ENCODE peak calls at places on chromosomes 12 and 14, in four cellular contexts. N is AG10803, G is body of pancreas, P is AG04449. Z is an unnamed sample.

GRCh38 chr12:45613306-45613705 is 116.2 kb upstream of the ARID2 start:
- DNase-seq in N (peak), G (no peak), P (no peak), Z (no peak)

GRCh38 chr12:43758247-43758727 is 303 bp downstream of the PUS7L start:
- DNase-seq in N (peak), G (peak), P (no peak), Z (no peak)

GRCh38 chr12:10361084-10361483 is 28.8 kb downstream of the KLRK1 start:
- DNase-seq in N (no peak), G (no peak), P (no peak), Z (no peak)

GRCh38 chr14:24426912-24427536 is 2.4 kb downstream of the CBLN3 start:
- DNase-seq in N (no peak), G (peak), P (no peak), Z (no peak)

GRCh38 chr14:75906680-75907280 is 75.0 kb downstream of the TGFB3 start:
- DNase-seq in N (peak), G (peak), P (no peak), Z (no peak)

GRCh38 chr12:127781336-127781735 is 485.6 kb upstream of the TMEM132C start:
- DNase-seq in N (no peak), G (no peak), P (no peak), Z (no peak)

GRCh38 chr12:10211975-10212622 is 578 bp upstream of the GABARAPL1 start:
- DNase-seq in N (peak), G (peak), P (peak), Z (peak)

GRCh38 chr12:28817524-28817923 is 331.6 kb upstream of the FAR2 start:
- DNase-seq in N (no peak), G (no peak), P (no peak), Z (no peak)

GRCh38 chr14:106585692-106586091 is 1059.3 kb downstream of the TMEM121 start:
- DNase-seq in N (no peak), G (no peak), P (no peak), Z (no peak)

GRCh38 chr12:42326466-42327226 is 679 bp downstream of the PPHLN1 start:
- DNase-seq in N (peak), G (no peak), P (peak), Z (no peak)

GRCh38 chr14:88037270-88037669 is 32.3 kb downstream of the GPR65 start:
- DNase-seq in N (no peak), G (no peak), P (no peak), Z (no peak)

GRCh38 chr12:94832780-94833760 is 170.4 kb downstream of the NDUFA12 start:
- DNase-seq in N (no peak), G (no peak), P (peak), Z (no peak)

GRCh38 chr14:71855399-71856036 is 76.7 kb upstream of the RGS6 start:
- DNase-seq in N (peak), G (peak), P (peak), Z (peak)

GRCh38 chr12:105935981-105936380 is 202.8 kb downstream of the NUAK1 start:
- DNase-seq in N (peak), G (no peak), P (no peak), Z (peak)

GRCh38 chr12:57616383-57617101 is 5.3 kb downstream of the ARHGEF25 start:
- DNase-seq in N (peak), G (no peak), P (no peak), Z (peak)

GRCh38 chr12:26156996-26157395 is 32.2 kb upstream of the BHLHE41 start:
- DNase-seq in N (no peak), G (peak), P (no peak), Z (no peak)

GRCh38 chr12:64006211-64006610 is 161.7 kb downstream of the SRGAP1 start:
- DNase-seq in N (peak), G (no peak), P (peak), Z (peak)

GRCh38 chr12:50482566-50482965 is 22.2 kb upstream of the DIP2B start:
- DNase-seq in N (no peak), G (no peak), P (no peak), Z (no peak)

GRCh38 chr14:86153480-86153879 is 623.5 kb downstream of the FLRT2 start:
- DNase-seq in N (no peak), G (no peak), P (no peak), Z (no peak)

GRCh38 chr12:47551426-47551851 is 154.4 kb downstream of the RPAP3 start:
- DNase-seq in N (peak), G (no peak), P (peak), Z (peak)

GRCh38 chr14:95300697-95301526 is 18.8 kb downstream of the CLMN start:
- DNase-seq in N (no peak), G (no peak), P (no peak), Z (no peak)

GRCh38 chr14:68791078-68791983 is 1.5 kb downstream of the ZFP36L1 start:
- DNase-seq in N (peak), G (no peak), P (no peak), Z (no peak)

GRCh38 chr14:73246387-73247150 is 9.3 kb downstream of the PAPLN start:
- DNase-seq in N (no peak), G (no peak), P (no peak), Z (no peak)

GRCh38 chr12:121799175-121799841 is 4.5 kb upstream of the SETD1B start:
- DNase-seq in N (peak), G (peak), P (peak), Z (no peak)

GRCh38 chr12:106760184-106760531 is 14.3 kb upstream of the RIC8B start:
- DNase-seq in N (no peak), G (no peak), P (no peak), Z (no peak)

GRCh38 chr14:101358726-101359125 is 202.6 kb upstream of the DIO3 start:
- DNase-seq in N (no peak), G (no peak), P (no peak), Z (no peak)

GRCh38 chr12:70559390-70559789 is 77.8 kb downstream of the PTPRB start:
- DNase-seq in N (no peak), G (no peak), P (no peak), Z (no peak)

GRCh38 chr14:21093769-21094681 is 4.4 kb downstream of the ZNF219 start:
- DNase-seq in N (no peak), G (no peak), P (no peak), Z (no peak)
- TF ChIP-seq CTCF in N (peak), G (no peak), P (peak), Z (no peak)

GRCh38 chr12:30754383-30754749 is 385 bp downstream of the CAPRIN2 start:
- DNase-seq in N (no peak), G (no peak), P (no peak), Z (no peak)

GRCh38 chr12:30752255-30752654 is 2.5 kb downstream of the CAPRIN2 start:
- DNase-seq in N (no peak), G (no peak), P (no peak), Z (no peak)

GRCh38 chr12:30754750-30755394 is at the start of gene CAPRIN2:
- DNase-seq in N (peak), G (peak), P (peak), Z (peak)

GRCh38 chr12:30753761-30754382 is 879 bp downstream of the CAPRIN2 start:
- DNase-seq in N (peak), G (no peak), P (no peak), Z (no peak)

GRCh38 chr12:30753233-30753632 is 1.5 kb downstream of the CAPRIN2 start:
- DNase-seq in N (peak), G (no peak), P (no peak), Z (no peak)
- H3K4me3 ChIP-seq in N (peak), G (no peak), P (peak), Z (peak)

GRCh38 chr12:74980510-74980909 is 229.1 kb downstream of the KCNC2 start:
- DNase-seq in N (no peak), G (no peak), P (no peak), Z (no peak)
- TF ChIP-seq CTCF in N (no peak), G (no peak), P (no peak), Z (no peak)

DNA sequence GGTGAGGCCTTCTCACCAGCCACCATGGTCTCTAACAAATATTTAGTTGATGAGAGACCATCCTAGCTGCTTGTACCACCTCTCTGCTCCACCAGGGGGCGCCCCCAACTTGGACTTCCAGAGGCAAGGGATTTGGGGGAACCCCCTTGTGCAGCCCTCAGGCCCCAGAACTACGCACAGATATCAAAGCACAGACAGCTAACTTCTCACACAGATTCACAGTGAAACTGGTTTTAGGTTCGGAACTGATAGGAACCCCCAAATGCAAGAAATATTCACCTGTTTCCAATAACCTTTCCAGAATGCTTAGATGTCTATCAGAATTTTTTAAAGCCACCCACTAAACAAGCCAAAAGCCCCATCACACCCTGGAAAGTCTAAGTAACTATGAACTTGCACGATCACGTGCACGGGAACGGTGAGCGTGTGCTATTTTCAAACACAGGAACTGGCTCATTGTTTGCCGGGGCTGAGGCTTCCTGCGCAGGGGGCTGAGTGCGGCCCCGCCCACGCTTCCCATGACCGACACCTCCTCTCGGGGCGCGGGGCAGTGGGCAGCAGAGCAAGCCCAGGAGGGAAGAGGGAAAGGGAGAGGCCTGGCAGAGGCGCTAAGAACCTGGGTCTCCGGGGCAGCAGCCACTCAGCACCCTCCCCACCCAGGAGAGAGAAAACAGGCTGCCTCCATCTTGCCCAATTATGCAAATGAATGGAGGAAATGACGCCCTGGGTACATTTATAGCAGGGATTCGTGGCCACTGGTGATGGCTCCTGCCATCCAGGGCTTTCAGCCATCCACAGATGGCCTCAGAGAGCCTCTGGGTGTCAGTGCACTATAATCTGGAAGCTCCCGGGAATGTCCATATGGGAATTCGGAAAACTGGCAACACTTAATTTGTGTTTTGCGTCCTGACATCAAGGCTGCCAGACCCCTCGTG is 79.4 kb upstream of the GPR68 start:
- DNase-seq in N (peak), G (peak), P (no peak), Z (peak)
- H3K4me3 ChIP-seq in N (peak), G (no peak), P (peak), Z (peak)

GRCh38 chr12:4296749-4297148 is 23.2 kb downstream of the CCND2 start:
- DNase-seq in N (no peak), G (no peak), P (no peak), Z (no peak)

GRCh38 chr12:4293942-4294505 is 20.5 kb downstream of the CCND2 start:
- DNase-seq in N (no peak), G (no peak), P (no peak), Z (no peak)

GRCh38 chr12:4293299-4293941 is 19.9 kb downstream of the CCND2 start:
- DNase-seq in N (no peak), G (no peak), P (no peak), Z (no peak)

GRCh38 chr12:4300870-4301269 is 20.1 kb upstream of the TIGAR start:
- DNase-seq in N (no peak), G (no peak), P (no peak), Z (no peak)

DNA sequence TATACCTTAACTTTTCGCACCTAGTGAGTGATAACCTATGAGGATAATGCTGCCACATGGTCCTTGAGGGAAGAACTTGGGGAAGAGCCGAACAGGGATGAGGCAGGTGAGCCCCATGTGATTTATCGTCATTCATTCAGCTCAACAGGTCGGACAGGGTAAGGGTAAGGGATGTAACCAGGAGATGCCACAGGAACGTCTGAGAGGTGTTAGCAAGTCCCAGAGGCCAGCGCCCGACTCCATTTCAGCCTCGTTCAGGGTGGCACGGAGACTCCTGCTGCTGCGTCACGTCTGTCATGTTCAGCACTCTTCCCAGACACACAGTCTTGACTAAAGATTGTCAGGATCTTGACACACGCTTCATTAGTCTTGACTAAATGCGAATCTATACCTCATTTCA is 23.4 kb upstream of the TIGAR start:
- DNase-seq in N (no peak), G (no peak), P (no peak), Z (no peak)
- TF ChIP-seq CTCF in N (no peak), G (no peak), P (no peak), Z (no peak)

GRCh38 chr14:91258021-91258618 is 13.6 kb upstream of the GPR68 start:
- DNase-seq in N (peak), G (no peak), P (no peak), Z (peak)
- H3K4me3 ChIP-seq in N (no peak), G (no peak), P (no peak), Z (no peak)

GRCh38 chr12:118052324-118053070 is 8.5 kb downstream of the WSB2 start:
- DNase-seq in N (peak), G (peak), P (peak), Z (peak)

GRCh38 chr12:118053071-118053985 is 7.7 kb downstream of the WSB2 start:
- DNase-seq in N (peak), G (no peak), P (no peak), Z (no peak)

GRCh38 chr12:118046430-118046829 is 14.5 kb downstream of the WSB2 start:
- DNase-seq in N (no peak), G (no peak), P (no peak), Z (no peak)

GRCh38 chr12:118055144-118055557 is 5.8 kb downstream of the WSB2 start:
- DNase-seq in N (no peak), G (peak), P (no peak), Z (no peak)

DNA sequence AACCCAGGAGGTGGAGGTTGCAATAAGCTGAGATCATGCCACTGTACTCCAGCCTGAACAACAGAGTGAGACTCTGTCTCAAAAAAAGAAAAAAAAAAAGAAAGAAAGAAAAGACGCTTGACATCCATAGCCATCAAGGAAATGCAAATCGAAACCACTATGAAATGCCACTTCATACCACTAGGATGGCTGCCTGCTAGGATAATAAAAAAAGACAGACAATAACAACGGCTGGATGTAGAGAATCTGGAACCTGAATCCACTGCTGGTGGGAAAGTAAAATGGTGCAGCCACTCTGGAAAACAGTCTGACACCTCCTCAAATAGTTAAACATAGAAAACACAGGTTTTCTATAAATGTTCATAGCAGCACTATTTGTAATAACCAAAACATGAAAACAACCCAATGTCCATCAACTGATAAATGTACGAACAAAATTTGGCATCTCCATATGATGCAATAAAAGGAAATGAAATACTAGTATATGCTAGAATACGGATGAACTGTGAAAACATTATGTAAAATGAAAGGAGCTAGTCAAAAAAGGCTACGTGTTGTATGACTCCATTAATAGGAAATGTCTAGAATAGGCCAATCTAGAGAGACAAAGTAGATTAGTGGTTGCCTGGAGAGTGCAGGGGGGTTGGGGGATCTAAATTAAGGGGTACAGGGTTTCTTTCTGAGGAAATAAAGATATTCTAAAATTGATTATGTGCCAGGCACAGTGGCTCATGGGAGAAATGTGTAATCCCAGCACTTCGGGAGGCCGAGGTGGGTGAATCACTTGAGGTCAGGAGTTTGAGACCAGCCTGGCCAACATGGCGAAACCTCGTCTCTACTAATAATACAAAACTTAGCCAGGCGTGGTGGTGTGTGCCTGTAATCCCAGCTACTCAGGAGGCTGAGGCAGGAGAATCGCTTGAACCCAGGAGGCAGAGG is 9.7 kb downstream of the WSB2 start:
- DNase-seq in N (no peak), G (no peak), P (no peak), Z (no peak)
- TF ChIP-seq CTCF in N (no peak), G (no peak), P (no peak), Z (no peak)